ENCODE peak calls at places on chromosomes 13 and 19, in nine cellular contexts. One of them, this sample, is unnamed. For H3K27me3, the result is how much of the 10 kb centered on the place peaks cover.

GRCh38 chr19:45187421-45188100 is 9.0 kb downstream of the BLOC1S3 start:
- DNase-seq in upper lobe of left lung: no peak
- DNase-seq in suprapubic skin: no peak
- DNase-seq in SK-N-SH: peak
- DNase-seq in esophagus muscularis mucosa: no peak
- DNase-seq in K562: peak
- DNase-seq in transverse colon: no peak
- DNase-seq in sigmoid colon: no peak
- DNase-seq in stomach: no peak
- DNase-seq in this sample: no peak

GRCh38 chr13:40495620-40496001 is 170.8 kb downstream of the FOXO1 start:
- DNase-seq in transverse colon: no peak
- DNase-seq in stomach: no peak
- DNase-seq in upper lobe of left lung: no peak
- DNase-seq in suprapubic skin: no peak
- DNase-seq in sigmoid colon: no peak
- DNase-seq in SK-N-SH: no peak
- DNase-seq in esophagus muscularis mucosa: no peak
- DNase-seq in K562: no peak
- DNase-seq in this sample: no peak

GRCh38 chr13:98324105-98324504 is 147.0 kb upstream of the RNF113B start:
- DNase-seq in transverse colon: no peak
- DNase-seq in stomach: no peak
- DNase-seq in SK-N-SH: no peak
- DNase-seq in esophagus muscularis mucosa: no peak
- DNase-seq in K562: no peak
- DNase-seq in suprapubic skin: no peak
- DNase-seq in upper lobe of left lung: no peak
- DNase-seq in sigmoid colon: no peak
- DNase-seq in this sample: no peak

GRCh38 chr13:25406377-25406776 is 34.6 kb downstream of the ATP8A2 start:
- DNase-seq in SK-N-SH: no peak
- DNase-seq in suprapubic skin: no peak
- DNase-seq in sigmoid colon: no peak
- DNase-seq in transverse colon: no peak
- DNase-seq in esophagus muscularis mucosa: no peak
- DNase-seq in stomach: no peak
- DNase-seq in upper lobe of left lung: no peak
- DNase-seq in K562: peak
- DNase-seq in this sample: no peak

GRCh38 chr19:55080121-55080914 is 4.6 kb downstream of the EPS8L1 start:
- DNase-seq in suprapubic skin: no peak
- DNase-seq in SK-N-SH: peak
- DNase-seq in transverse colon: peak
- DNase-seq in upper lobe of left lung: peak
- DNase-seq in sigmoid colon: no peak
- DNase-seq in K562: peak
- DNase-seq in esophagus muscularis mucosa: no peak
- DNase-seq in stomach: peak
- DNase-seq in this sample: no peak

GRCh38 chr19:50705422-50706019 is 14.1 kb downstream of the SHANK1 start:
- DNase-seq in transverse colon: no peak
- DNase-seq in esophagus muscularis mucosa: no peak
- DNase-seq in suprapubic skin: no peak
- DNase-seq in SK-N-SH: peak
- DNase-seq in K562: peak
- DNase-seq in upper lobe of left lung: no peak
- DNase-seq in stomach: no peak
- DNase-seq in sigmoid colon: no peak
- DNase-seq in this sample: no peak

GRCh38 chr19:14072535-14073231 is at the start of gene MISP3:
- DNase-seq in upper lobe of left lung: peak
- DNase-seq in SK-N-SH: peak
- DNase-seq in esophagus muscularis mucosa: no peak
- DNase-seq in transverse colon: peak
- DNase-seq in sigmoid colon: peak
- DNase-seq in suprapubic skin: no peak
- DNase-seq in stomach: peak
- DNase-seq in K562: peak
- DNase-seq in this sample: no peak

GRCh38 chr13:80149757-80150156 is 191.2 kb downstream of the SPRY2 start:
- DNase-seq in sigmoid colon: no peak
- DNase-seq in stomach: no peak
- DNase-seq in suprapubic skin: no peak
- DNase-seq in esophagus muscularis mucosa: no peak
- DNase-seq in SK-N-SH: no peak
- DNase-seq in upper lobe of left lung: no peak
- DNase-seq in K562: no peak
- DNase-seq in transverse colon: no peak
- DNase-seq in this sample: no peak

GRCh38 chr19:6274756-6275155 is 5.0 kb downstream of the MLLT1 start:
- DNase-seq in suprapubic skin: no peak
- DNase-seq in K562: no peak
- DNase-seq in SK-N-SH: peak
- DNase-seq in stomach: no peak
- DNase-seq in transverse colon: no peak
- DNase-seq in sigmoid colon: no peak
- DNase-seq in esophagus muscularis mucosa: no peak
- DNase-seq in upper lobe of left lung: peak
- DNase-seq in this sample: no peak

GRCh38 chr13:23876265-23876664 is 12.9 kb downstream of the MIPEP start:
- DNase-seq in sigmoid colon: no peak
- DNase-seq in suprapubic skin: no peak
- DNase-seq in stomach: no peak
- DNase-seq in esophagus muscularis mucosa: no peak
- DNase-seq in transverse colon: peak
- DNase-seq in K562: no peak
- DNase-seq in upper lobe of left lung: no peak
- DNase-seq in SK-N-SH: peak
- DNase-seq in this sample: no peak

GRCh38 chr19:43799502-43800142 is 2.6 kb downstream of the LYPD5 start:
- DNase-seq in K562: no peak
- DNase-seq in transverse colon: peak
- DNase-seq in upper lobe of left lung: no peak
- DNase-seq in sigmoid colon: no peak
- DNase-seq in esophagus muscularis mucosa: no peak
- DNase-seq in SK-N-SH: no peak
- DNase-seq in suprapubic skin: no peak
- DNase-seq in stomach: no peak
- DNase-seq in this sample: no peak

GRCh38 chr13:112065867-112066623 is 904 bp upstream of the SOX1 start:
- DNase-seq in SK-N-SH: no peak
- DNase-seq in transverse colon: no peak
- DNase-seq in stomach: no peak
- DNase-seq in upper lobe of left lung: peak
- DNase-seq in sigmoid colon: no peak
- DNase-seq in esophagus muscularis mucosa: peak
- DNase-seq in suprapubic skin: peak
- DNase-seq in K562: no peak
- DNase-seq in this sample: no peak

GRCh38 chr13:101058841-101059240 is 357.5 kb downstream of the NALCN start:
- DNase-seq in upper lobe of left lung: no peak
- DNase-seq in esophagus muscularis mucosa: no peak
- DNase-seq in K562: no peak
- DNase-seq in SK-N-SH: no peak
- DNase-seq in transverse colon: no peak
- DNase-seq in sigmoid colon: no peak
- DNase-seq in suprapubic skin: no peak
- DNase-seq in stomach: no peak
- DNase-seq in this sample: no peak

GRCh38 chr13:65784088-65784816 is 1445.9 kb downstream of the PCDH9 start:
- DNase-seq in transverse colon: no peak
- DNase-seq in upper lobe of left lung: peak
- DNase-seq in K562: no peak
- DNase-seq in SK-N-SH: no peak
- DNase-seq in esophagus muscularis mucosa: no peak
- DNase-seq in stomach: no peak
- DNase-seq in suprapubic skin: no peak
- DNase-seq in sigmoid colon: peak
- DNase-seq in this sample: no peak

GRCh38 chr13:65787087-65787486 is 1443.0 kb downstream of the PCDH9 start:
- DNase-seq in upper lobe of left lung: no peak
- DNase-seq in suprapubic skin: no peak
- DNase-seq in SK-N-SH: no peak
- DNase-seq in stomach: no peak
- DNase-seq in esophagus muscularis mucosa: no peak
- DNase-seq in transverse colon: no peak
- DNase-seq in K562: no peak
- DNase-seq in sigmoid colon: no peak
- DNase-seq in this sample: no peak

GRCh38 chr13:65789815-65790214 is 1440.3 kb downstream of the PCDH9 start:
- DNase-seq in sigmoid colon: no peak
- DNase-seq in suprapubic skin: no peak
- DNase-seq in esophagus muscularis mucosa: no peak
- DNase-seq in SK-N-SH: no peak
- DNase-seq in stomach: no peak
- DNase-seq in transverse colon: no peak
- DNase-seq in upper lobe of left lung: no peak
- DNase-seq in K562: no peak
- DNase-seq in this sample: no peak
- TF ChIP-seq EP300 in sigmoid colon: no peak
- TF ChIP-seq EP300 in suprapubic skin: no peak
- TF ChIP-seq EP300 in esophagus muscularis mucosa: no peak
- TF ChIP-seq EP300 in SK-N-SH: no peak
- TF ChIP-seq EP300 in stomach: no peak
- TF ChIP-seq EP300 in transverse colon: no peak
- TF ChIP-seq EP300 in upper lobe of left lung: no peak
- TF ChIP-seq EP300 in K562: no peak
- TF ChIP-seq EP300 in this sample: no peak

GRCh38 chr19:11736696-11737095 is 2.0 kb downstream of the ZNF823 start:
- DNase-seq in transverse colon: peak
- DNase-seq in esophagus muscularis mucosa: no peak
- DNase-seq in stomach: no peak
- DNase-seq in sigmoid colon: peak
- DNase-seq in K562: peak
- DNase-seq in SK-N-SH: peak
- DNase-seq in upper lobe of left lung: no peak
- DNase-seq in suprapubic skin: no peak
- DNase-seq in this sample: no peak

GRCh38 chr19:11735375-11735774 is 3.4 kb downstream of the ZNF823 start:
- DNase-seq in esophagus muscularis mucosa: no peak
- DNase-seq in K562: no peak
- DNase-seq in transverse colon: peak
- DNase-seq in stomach: no peak
- DNase-seq in suprapubic skin: no peak
- DNase-seq in upper lobe of left lung: no peak
- DNase-seq in SK-N-SH: no peak
- DNase-seq in sigmoid colon: no peak
- DNase-seq in this sample: no peak

GRCh38 chr19:11737964-11738745 is 591 bp downstream of the ZNF823 start:
- DNase-seq in suprapubic skin: peak
- DNase-seq in sigmoid colon: peak
- DNase-seq in K562: peak
- DNase-seq in upper lobe of left lung: peak
- DNase-seq in transverse colon: peak
- DNase-seq in SK-N-SH: peak
- DNase-seq in esophagus muscularis mucosa: no peak
- DNase-seq in stomach: peak
- DNase-seq in this sample: no peak

DNA sequence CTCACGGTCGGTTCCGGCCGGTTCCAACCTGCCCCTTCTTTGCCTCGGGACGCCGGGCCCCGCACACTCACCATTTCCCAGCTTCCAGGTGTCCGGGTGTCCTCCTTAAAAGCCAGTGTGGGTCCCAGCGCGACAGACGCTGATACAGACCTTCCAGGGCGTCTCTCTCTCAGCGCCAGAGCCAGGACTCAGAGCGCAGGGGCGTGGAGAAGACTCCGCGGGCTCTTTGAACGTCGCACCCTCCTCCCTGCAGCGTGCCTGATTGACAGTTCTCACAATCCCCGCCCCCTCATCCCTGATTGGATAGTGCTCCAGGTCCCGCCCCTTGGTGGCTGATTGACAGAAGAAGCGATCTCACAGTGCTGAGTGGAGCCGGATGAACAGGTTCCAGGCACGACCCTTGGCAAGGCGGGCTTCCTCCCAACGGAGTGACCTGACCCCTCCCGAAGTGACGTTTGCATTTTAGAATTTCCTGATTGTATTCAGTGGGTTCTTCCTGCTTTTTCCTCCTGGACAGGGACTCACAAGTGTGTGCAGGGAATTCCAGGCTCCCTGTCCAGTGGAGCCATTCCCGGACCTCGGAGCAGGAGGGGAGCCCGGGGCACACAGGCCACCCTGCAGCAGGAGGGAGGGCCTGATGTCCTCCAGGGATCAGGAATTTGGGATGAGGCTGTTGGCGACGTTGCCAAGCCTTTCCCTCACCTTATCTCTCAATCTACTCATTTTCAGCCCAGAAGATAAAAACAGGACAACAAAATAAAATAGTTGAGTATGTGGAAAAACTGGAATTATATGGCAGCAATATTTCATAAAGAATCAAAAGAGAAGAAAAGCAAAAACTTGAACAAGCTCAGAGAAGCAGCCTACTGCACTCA is at the start of gene ZNF823:
- DNase-seq in SK-N-SH: peak
- DNase-seq in K562: peak
- DNase-seq in upper lobe of left lung: peak
- DNase-seq in transverse colon: peak
- DNase-seq in esophagus muscularis mucosa: peak
- DNase-seq in stomach: peak
- DNase-seq in suprapubic skin: peak
- DNase-seq in sigmoid colon: peak
- DNase-seq in this sample: peak
- H3K27ac ChIP-seq in SK-N-SH: peak
- H3K27ac ChIP-seq in K562: peak
- H3K27ac ChIP-seq in upper lobe of left lung: peak
- H3K27ac ChIP-seq in transverse colon: peak
- H3K27ac ChIP-seq in esophagus muscularis mucosa: peak
- H3K27ac ChIP-seq in stomach: peak
- H3K27ac ChIP-seq in suprapubic skin: peak
- H3K27ac ChIP-seq in sigmoid colon: peak
- H3K27ac ChIP-seq in this sample: peak

GRCh38 chr13:27924529-27925141 is 4.8 kb downstream of the PDX1 start:
- DNase-seq in transverse colon: no peak
- DNase-seq in esophagus muscularis mucosa: no peak
- DNase-seq in stomach: no peak
- DNase-seq in suprapubic skin: no peak
- DNase-seq in K562: no peak
- DNase-seq in upper lobe of left lung: peak
- DNase-seq in SK-N-SH: no peak
- DNase-seq in sigmoid colon: no peak
- DNase-seq in this sample: no peak
- H3K27me3 ChIP-seq in transverse colon: half or more
- H3K27me3 ChIP-seq in esophagus muscularis mucosa: under half
- H3K27me3 ChIP-seq in stomach: half or more
- H3K27me3 ChIP-seq in suprapubic skin: half or more
- H3K27me3 ChIP-seq in K562: half or more
- H3K27me3 ChIP-seq in upper lobe of left lung: under half
- H3K27me3 ChIP-seq in SK-N-SH: half or more
- H3K27me3 ChIP-seq in sigmoid colon: half or more
- H3K27me3 ChIP-seq in this sample: under half

DNA sequence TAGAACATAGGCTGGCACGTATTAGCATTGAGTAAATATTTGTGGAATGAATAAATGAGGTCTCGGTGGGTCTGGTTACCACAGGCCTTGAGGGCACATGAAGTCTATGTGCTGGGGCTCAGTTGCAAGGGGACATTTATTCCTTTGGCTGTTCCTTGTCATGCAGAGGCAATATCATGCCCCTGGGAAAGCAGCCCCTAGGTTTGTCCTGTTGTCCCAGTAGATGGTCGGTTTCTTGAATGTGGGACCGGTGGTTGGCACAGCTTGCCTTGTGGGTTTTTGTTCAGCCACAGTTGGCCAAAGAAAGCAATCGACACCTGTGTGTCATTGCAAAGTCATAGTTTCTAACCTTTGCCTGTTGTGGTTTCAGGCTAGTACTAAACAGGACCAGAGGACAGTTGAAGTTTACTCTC is 24.7 kb upstream of the GPR183 start:
- DNase-seq in sigmoid colon: no peak
- DNase-seq in K562: no peak
- DNase-seq in upper lobe of left lung: no peak
- DNase-seq in stomach: no peak
- DNase-seq in esophagus muscularis mucosa: peak
- DNase-seq in suprapubic skin: no peak
- DNase-seq in transverse colon: no peak
- DNase-seq in SK-N-SH: no peak
- DNase-seq in this sample: no peak
- TF ChIP-seq EP300 in sigmoid colon: no peak
- TF ChIP-seq EP300 in K562: no peak
- TF ChIP-seq EP300 in upper lobe of left lung: no peak
- TF ChIP-seq EP300 in stomach: no peak
- TF ChIP-seq EP300 in esophagus muscularis mucosa: no peak
- TF ChIP-seq EP300 in suprapubic skin: no peak
- TF ChIP-seq EP300 in transverse colon: no peak
- TF ChIP-seq EP300 in SK-N-SH: no peak
- TF ChIP-seq EP300 in this sample: no peak

This sample was measured in tibial nerve.